ENCODE peak calls at places on chromosomes 12 and 14, in four cellular contexts. F, N, U and I are unnamed samples.

GRCh38 chr12:20007331-20007730 is 361.0 kb upstream of the PDE3A start:
- DNase-seq in F (no peak), U (no peak), N (no peak), I (no peak)

GRCh38 chr12:6089041-6089823 is 35.2 kb downstream of the VWF start:
- DNase-seq in N (peak), F (peak), U (peak), I (no peak)

GRCh38 chr12:66497000-66497897 is 181.6 kb downstream of the GRIP1 start:
- DNase-seq in U (no peak), F (no peak), N (no peak), I (peak)

GRCh38 chr14:91281346-91281745 is 36.8 kb upstream of the GPR68 start:
- DNase-seq in U (no peak), F (peak), N (no peak), I (no peak)

GRCh38 chr12:121611306-121611705 is 15.0 kb upstream of the ORAI1 start:
- DNase-seq in F (no peak), U (no peak), N (no peak), I (no peak)

GRCh38 chr14:77037886-77038511 is 9.5 kb upstream of the IRF2BPL start:
- DNase-seq in N (no peak), F (no peak), U (no peak), I (no peak)

GRCh38 chr14:44658389-44658696 is 151.3 kb upstream of the FSCB start:
- DNase-seq in N (no peak), U (no peak), F (no peak), I (no peak)

GRCh38 chr12:114141916-114142564 is 175.9 kb upstream of the RBM19 start:
- DNase-seq in N (no peak), F (no peak), U (no peak), I (no peak)

GRCh38 chr12:18556081-18556645 is 181.6 kb downstream of the PLCZ1 start:
- DNase-seq in N (no peak), F (no peak), U (no peak), I (no peak)

GRCh38 chr12:52992699-52993557 is 13.3 kb upstream of the EIF4B start:
- DNase-seq in N (peak), F (peak), U (peak), I (peak)

GRCh38 chr12:65649126-65649525 is 175.2 kb upstream of the HMGA2 start:
- DNase-seq in U (peak), N (no peak), F (peak), I (peak)

GRCh38 chr14:67265131-67265530 is 23.9 kb downstream of the PALS1 start:
- DNase-seq in N (no peak), F (peak), U (no peak), I (peak)

GRCh38 chr14:76827696-76828301 is 1.6 kb downstream of the LRRC74A start:
- DNase-seq in F (no peak), U (no peak), N (no peak), I (peak)

GRCh38 chr14:26403760-26404159 is 194.1 kb downstream of the NOVA1 start:
- DNase-seq in F (no peak), N (no peak), U (no peak), I (no peak)

GRCh38 chr12:100758083-100758482 is 36.5 kb upstream of the ANO4 start:
- DNase-seq in F (no peak), U (no peak), N (no peak), I (no peak)

GRCh38 chr14:91038439-91038838 is 22.0 kb downstream of the RPS6KA5 start:
- DNase-seq in U (no peak), F (no peak), N (no peak), I (peak)

GRCh38 chr12:57027011-57027804 is 10.9 kb upstream of the TAC3 start:
- DNase-seq in U (no peak), N (no peak), F (no peak), I (no peak)

GRCh38 chr14:65277027-65277426 is 135.5 kb upstream of the FUT8 start:
- DNase-seq in F (no peak), U (no peak), N (no peak), I (no peak)

GRCh38 chr14:82999802-83000201 is 1466.1 kb upstream of the SEL1L start:
- DNase-seq in N (no peak), U (no peak), F (no peak), I (no peak)

GRCh38 chr14:105863296-105864108 is 337.1 kb downstream of the TMEM121 start:
- DNase-seq in N (peak), F (no peak), U (no peak), I (no peak)

GRCh38 chr14:74667758-74668157 is 45.1 kb downstream of the AREL1 start:
- DNase-seq in F (peak), U (no peak), N (no peak), I (peak)

GRCh38 chr14:45426685-45427282 is 173.8 kb upstream of the MIS18BP1 start:
- DNase-seq in F (peak), U (peak), N (no peak), I (peak)

GRCh38 chr12:89525824-89526770 is at the start of gene POC1B:
- DNase-seq in U (peak), F (peak), N (peak), I (peak)

GRCh38 chr12:41011939-41012338 is 176.2 kb upstream of the PDZRN4 start:
- DNase-seq in N (no peak), U (peak), F (no peak), I (no peak)

GRCh38 chr12:27899151-27899661 is 73.3 kb downstream of the PTHLH start:
- DNase-seq in F (peak), N (no peak), U (peak), I (peak)

GRCh38 chr14:104871145-104871655 is 6.1 kb downstream of the CEP170B start:
- DNase-seq in F (no peak), N (no peak), U (no peak), I (no peak)

GRCh38 chr14:38623661-38624060 is 367.8 kb upstream of the CLEC14A start:
- DNase-seq in F (no peak), N (no peak), U (no peak), I (no peak)

GRCh38 chr14:68794856-68795601 is 2.2 kb upstream of the ZFP36L1 start:
- DNase-seq in F (peak), N (peak), U (peak), I (peak)

GRCh38 chr12:31650927-31651326 is 8.6 kb upstream of the ETFBKMT start:
- DNase-seq in F (no peak), U (peak), N (no peak), I (peak)

GRCh38 chr14:41607119-41607785 is 576 bp downstream of the LRFN5 start:
- DNase-seq in U (no peak), N (no peak), F (peak), I (no peak)

GRCh38 chr12:104687823-104688573 is 231.2 kb downstream of the CHST11 start:
- DNase-seq in F (no peak), N (no peak), U (no peak), I (no peak)

GRCh38 chr12:112941528-112942335 is 3.5 kb downstream of the OAS3 start:
- DNase-seq in F (no peak), U (no peak), N (no peak), I (no peak)

GRCh38 chr14:46820291-46820690 is 168.7 kb upstream of the RPL10L start:
- DNase-seq in N (no peak), F (no peak), U (no peak), I (no peak)

GRCh38 chr12:11907625-11908024 is 163.1 kb upstream of the BCL2L14 start:
- DNase-seq in N (no peak), U (no peak), F (no peak), I (no peak)

GRCh38 chr14:104515059-104515810 is 64.3 kb upstream of the C14orf180 start:
- DNase-seq in N (no peak), U (no peak), F (no peak), I (no peak)

GRCh38 chr14:51539571-51540037 is 112.1 kb upstream of the FRMD6 start:
- DNase-seq in N (no peak), F (peak), U (peak), I (peak)

GRCh38 chr14:73057939-73058223 is 453 bp upstream of the RBM25 start:
- DNase-seq in U (no peak), N (no peak), F (no peak), I (no peak)

GRCh38 chr14:74368441-74368840 is 20.2 kb downstream of the VRTN start:
- DNase-seq in F (no peak), N (peak), U (no peak), I (no peak)

DNA sequence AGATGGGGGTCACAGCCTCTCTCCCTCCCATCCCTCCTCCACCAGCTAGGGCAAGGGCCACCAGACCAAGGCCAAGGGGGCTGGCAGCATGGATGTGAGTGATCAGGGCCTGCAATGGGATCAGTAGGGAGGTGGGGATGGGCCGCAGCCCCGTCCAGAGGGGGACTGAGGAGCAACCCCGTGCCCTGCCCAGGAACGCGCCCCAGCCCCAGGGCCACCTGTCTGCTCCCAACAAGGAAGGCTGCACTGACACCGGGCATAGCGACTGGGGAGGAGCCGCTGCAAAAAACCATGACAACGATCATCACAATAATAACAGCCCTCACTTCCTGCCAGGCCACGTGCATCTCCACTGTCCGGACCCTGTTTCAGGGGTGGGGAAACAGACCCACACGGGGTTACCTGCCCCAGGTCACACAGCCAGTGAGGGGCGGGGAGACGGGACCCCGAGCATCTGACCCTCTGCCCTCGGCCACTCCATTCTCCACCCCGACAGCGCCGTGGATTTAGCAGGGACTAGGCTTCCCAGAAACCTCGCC is 24.3 kb downstream of the NCOR2 start:
- DNase-seq in U (peak), F (no peak), N (no peak), I (peak)
- H3K4me3 ChIP-seq in U (no peak), F (no peak), N (no peak), I (no peak)

DNA sequence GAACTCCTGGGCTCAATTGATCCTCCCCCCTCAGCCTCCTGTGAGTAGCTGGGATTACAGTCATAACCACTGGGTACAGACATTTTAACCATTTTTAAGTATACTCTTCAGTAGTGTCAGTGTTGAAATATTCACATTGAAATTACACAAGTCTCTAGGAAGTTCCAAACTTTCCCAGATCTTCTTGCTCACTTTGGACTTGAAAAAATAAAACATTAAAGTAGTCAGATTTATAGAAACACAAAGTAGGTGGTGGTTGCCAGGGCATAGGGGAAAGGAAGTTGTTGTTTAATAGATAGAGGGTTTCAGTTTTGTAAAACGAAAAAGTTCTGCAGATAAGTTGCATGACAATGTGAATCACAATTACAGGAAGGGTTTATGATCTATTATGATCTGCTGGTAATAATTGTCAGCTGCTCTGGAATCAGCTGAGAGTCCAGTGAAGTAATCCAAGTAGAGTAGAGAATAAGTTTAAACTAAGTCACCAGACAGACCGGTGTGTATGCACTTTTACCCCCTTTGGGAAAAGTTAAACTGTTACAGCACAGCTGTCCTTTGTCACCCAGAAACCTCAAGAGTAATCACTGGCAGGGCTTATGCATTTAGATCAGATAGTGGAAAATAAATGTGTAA is 27.4 kb downstream of the PCNX1 start:
- DNase-seq in U (no peak), F (peak), N (no peak), I (peak)
- H3K4me3 ChIP-seq in U (no peak), F (no peak), N (no peak), I (no peak)

GRCh38 chr12:109844983-109845841 is 12.0 kb upstream of the TRPV4 start:
- DNase-seq in N (peak), U (peak), F (peak), I (peak)
- H3K4me3 ChIP-seq in N (peak), U (peak), F (peak), I (peak)

GRCh38 chr12:15879413-15879812 is 2.8 kb upstream of the STRAP start:
- DNase-seq in U (no peak), N (no peak), F (no peak), I (no peak)

GRCh38 chr12:15886372-15887042 is 4.3 kb downstream of the STRAP start:
- DNase-seq in N (no peak), F (peak), U (peak), I (no peak)

GRCh38 chr12:15883536-15883935 is 1.3 kb downstream of the STRAP start:
- DNase-seq in F (no peak), N (no peak), U (no peak), I (no peak)

GRCh38 chr12:15880721-15881120 is 1.5 kb upstream of the STRAP start:
- DNase-seq in U (no peak), F (no peak), N (no peak), I (no peak)

GRCh38 chr12:15882055-15882971 is at the start of gene STRAP:
- DNase-seq in F (peak), N (peak), U (peak), I (peak)
- H3K4me3 ChIP-seq in F (peak), N (peak), U (peak), I (peak)

GRCh38 chr14:23154876-23155587 is 28.4 kb downstream of the SLC7A8 start:
- DNase-seq in N (peak), U (peak), F (peak), I (peak)
- H3K4me3 ChIP-seq in N (peak), U (no peak), F (no peak), I (peak)

GRCh38 chr14:32728526-32728925 is 210.2 kb upstream of the NPAS3 start:
- DNase-seq in F (no peak), N (no peak), U (no peak), I (no peak)

GRCh38 chr14:32727827-32728226 is 210.9 kb upstream of the NPAS3 start:
- DNase-seq in N (no peak), U (no peak), F (no peak), I (no peak)

GRCh38 chr14:32726516-32726915 is 212.2 kb upstream of the NPAS3 start:
- DNase-seq in U (no peak), F (no peak), N (no peak), I (no peak)

GRCh38 chr14:32722631-32723183 is 216.0 kb upstream of the NPAS3 start:
- DNase-seq in F (no peak), U (no peak), N (no peak), I (no peak)

GRCh38 chr14:32724864-32725550 is 213.7 kb upstream of the NPAS3 start:
- DNase-seq in U (no peak), N (no peak), F (peak), I (peak)
- H3K4me3 ChIP-seq in U (no peak), N (peak), F (peak), I (peak)

GRCh38 chr14:36653412-36653811 is 8.2 kb upstream of the PAX9 start:
- DNase-seq in U (no peak), F (no peak), N (no peak), I (no peak)

GRCh38 chr14:36654185-36655053 is 7.2 kb upstream of the PAX9 start:
- DNase-seq in N (no peak), F (no peak), U (no peak), I (no peak)

GRCh38 chr14:36655571-36655962 is 6.1 kb upstream of the PAX9 start:
- DNase-seq in F (no peak), N (no peak), U (no peak), I (no peak)

GRCh38 chr14:36655963-36656768 is 5.5 kb upstream of the PAX9 start:
- DNase-seq in N (no peak), U (peak), F (no peak), I (no peak)

GRCh38 chr14:36655054-36655381 is 6.6 kb upstream of the PAX9 start:
- DNase-seq in U (no peak), F (no peak), N (no peak), I (no peak)
- H3K4me3 ChIP-seq in U (no peak), F (no peak), N (no peak), I (no peak)

GRCh38 chr14:49857427-49858003 is 4.9 kb upstream of the NEMF start:
- DNase-seq in U (no peak), F (no peak), N (no peak), I (no peak)

GRCh38 chr14:49852351-49853157 is at the start of gene NEMF:
- DNase-seq in U (peak), N (peak), F (peak), I (peak)

GRCh38 chr14:49853158-49853477 is 530 bp upstream of the NEMF start:
- DNase-seq in F (no peak), U (no peak), N (no peak), I (no peak)

GRCh38 chr14:49849213-49849847 is 3.3 kb downstream of the NEMF start:
- DNase-seq in N (no peak), U (no peak), F (no peak), I (no peak)

GRCh38 chr14:49853572-49854375 is 1.2 kb upstream of the NEMF start:
- DNase-seq in F (peak), N (no peak), U (peak), I (peak)
- H3K4me3 ChIP-seq in F (peak), N (peak), U (peak), I (peak)